ENCODE peak calls at places on chromosomes 6 and 20, in four cellular contexts. V, D, Z and S are unnamed samples.

GRCh38 chr6:4153514-4153985 is 18.2 kb upstream of the ECI2 start:
- DNase-seq in V (no peak), D (no peak), Z (no peak), S (no peak)

GRCh38 chr6:45491048-45491447 is 113.3 kb upstream of the SUPT3H start:
- DNase-seq in V (no peak), D (no peak), Z (no peak), S (no peak)

GRCh38 chr20:23541330-23541729 is 27.0 kb downstream of the CST9L start:
- DNase-seq in V (no peak), D (peak; percentile 43), Z (no peak), S (no peak)

GRCh38 chr6:27161946-27162603 is 85.4 kb upstream of the PRSS16 start:
- DNase-seq in V (no peak), D (peak; percentile 27), Z (peak; percentile 86), S (peak; percentile 62)

GRCh38 chr6:18308070-18308735 is 43.9 kb upstream of the DEK start:
- DNase-seq in V (no peak), D (no peak), Z (no peak), S (no peak)

GRCh38 chr20:22556565-22557056 is 27.8 kb downstream of the FOXA2 start:
- DNase-seq in V (no peak), D (no peak), Z (peak; percentile 14), S (no peak)

GRCh38 chr6:135182993-135183531 is 2.0 kb downstream of the MYB start:
- DNase-seq in V (no peak), D (no peak), Z (peak; percentile 88), S (no peak)

GRCh38 chr6:156980948-156981347 is 203.8 kb downstream of the ARID1B start:
- DNase-seq in V (no peak), D (no peak), Z (no peak), S (no peak)

GRCh38 chr6:4316867-4317400 is 181.6 kb upstream of the ECI2 start:
- DNase-seq in V (no peak), D (no peak), Z (peak; percentile 12), S (no peak)

GRCh38 chr20:39042279-39043150 is 80.4 kb downstream of the DHX35 start:
- DNase-seq in V (no peak), D (no peak), Z (no peak), S (no peak)

GRCh38 chr6:1297746-1298145 is 14.2 kb upstream of the FOXQ1 start:
- DNase-seq in V (no peak), D (no peak), Z (no peak), S (no peak)

GRCh38 chr6:47521966-47522365 is 44.4 kb downstream of the CD2AP start:
- DNase-seq in V (no peak), D (no peak), Z (no peak), S (no peak)

GRCh38 chr6:157861814-157862213 is 38.8 kb downstream of the SNX9 start:
- DNase-seq in V (no peak), D (no peak), Z (peak; percentile 69), S (no peak)

GRCh38 chr20:63106108-63106764 is 99.5 kb upstream of the BHLHE23 start:
- DNase-seq in V (no peak), D (no peak), Z (no peak), S (no peak)

GRCh38 chr20:64102647-64103354 is 4.6 kb downstream of the NPBWR2 start:
- DNase-seq in V (no peak), D (no peak), Z (no peak), S (peak; percentile 72)

GRCh38 chr6:132084811-132085509 is 133.8 kb upstream of the CCN2 start:
- DNase-seq in V (peak; percentile 15), D (no peak), Z (no peak), S (no peak)

GRCh38 chr6:132365319-132365907 is 35.9 kb downstream of the MOXD1 start:
- DNase-seq in V (peak; percentile 81), D (no peak), Z (no peak), S (no peak)

GRCh38 chr6:33807606-33808005 is 3.8 kb upstream of the MLN start:
- DNase-seq in V (no peak), D (no peak), Z (no peak), S (no peak)

GRCh38 chr20:37999526-38000263 is 33.6 kb downstream of the TTI1 start:
- DNase-seq in V (no peak), D (no peak), Z (no peak), S (no peak)

GRCh38 chr6:149114167-149114566 is 203.3 kb upstream of the TAB2 start:
- DNase-seq in V (no peak), D (no peak), Z (no peak), S (no peak)

GRCh38 chr6:3775906-3776305 is 24.4 kb upstream of the PXDC1 start:
- DNase-seq in V (no peak), D (no peak), Z (no peak), S (no peak)

GRCh38 chr6:137693737-137694136 is 173.3 kb upstream of the TNFAIP3 start:
- DNase-seq in V (no peak), D (no peak), Z (peak; percentile 21), S (no peak)

GRCh38 chr20:63378115-63378429 is 16.9 kb upstream of the CHRNA4 start:
- DNase-seq in V (no peak), D (no peak), Z (no peak), S (no peak)

GRCh38 chr6:159929819-159930218 is 39.0 kb downstream of the MAS1 start:
- DNase-seq in V (peak; percentile 73), D (no peak), Z (peak; percentile 68), S (no peak)

GRCh38 chr6:25395731-25396130 is 116.6 kb downstream of the CARMIL1 start:
- DNase-seq in V (no peak), D (no peak), Z (no peak), S (no peak)

GRCh38 chr20:36113566-36114247 is 40.8 kb upstream of the EPB41L1 start:
- DNase-seq in V (peak; percentile 28), D (no peak), Z (no peak), S (no peak)

GRCh38 chr6:41642960-41643898 is 5.0 kb downstream of the MDFI start:
- DNase-seq in V (no peak), D (no peak), Z (no peak), S (no peak)
- H3K27me3 ChIP-seq in V (no peaks in the 10 kb centered on the region), D (peaks cover 6% of the 10 kb centered on the region), Z (peaks cover 59% of the 10 kb centered on the region), S (peaks cover 4% of the 10 kb centered on the region)

DNA sequence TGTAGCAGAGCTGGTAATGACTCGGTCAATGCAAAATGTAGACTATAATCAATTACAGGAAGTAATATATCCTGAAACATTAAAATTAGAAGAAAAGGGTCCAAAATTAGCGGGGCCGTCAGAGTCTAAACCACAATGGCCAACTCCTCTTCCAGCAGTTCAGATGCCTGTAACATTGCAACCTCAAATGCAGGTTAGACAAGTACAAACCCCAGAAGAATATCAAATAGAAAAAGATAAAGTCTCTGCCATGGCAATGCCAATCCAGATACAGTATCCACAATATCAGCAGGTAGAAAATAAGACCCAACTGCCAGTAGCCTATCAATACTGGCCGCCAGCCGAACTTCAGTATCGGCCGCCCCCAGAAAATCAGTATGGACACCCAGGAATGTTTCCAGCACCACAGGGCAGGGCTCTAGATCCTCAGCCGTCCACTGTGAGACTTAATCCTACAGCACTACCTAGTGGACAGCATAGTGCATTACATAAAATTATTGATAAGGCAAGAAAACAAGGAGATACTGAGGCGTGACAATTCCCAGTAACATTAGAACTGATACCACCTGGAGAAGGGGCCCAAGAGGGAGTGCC is 158.4 kb downstream of the GPX5 start:
- DNase-seq in V (no peak), D (peak; percentile 68), Z (peak; percentile 81), S (no peak)
- TF ChIP-seq ATF2 in V (no peak), D (no peak), Z (no peak), S (no peak)

GRCh38 chr20:56627122-56628014 is 1.7 kb upstream of the TFAP2C start:
- DNase-seq in V (no peak), D (no peak), Z (no peak), S (peak; percentile 65)

GRCh38 chr20:56628873-56629463 is at the start of gene TFAP2C:
- DNase-seq in V (no peak), D (no peak), Z (peak; percentile 74), S (peak; percentile 78)

GRCh38 chr20:56626367-56627121 is 2.6 kb upstream of the TFAP2C start:
- DNase-seq in V (no peak), D (no peak), Z (peak; percentile 48), S (peak; percentile 83)

GRCh38 chr20:56629464-56630085 is 469 bp downstream of the TFAP2C start:
- DNase-seq in V (no peak), D (no peak), Z (no peak), S (no peak)

GRCh38 chr20:56628015-56628872 is 862 bp upstream of the TFAP2C start:
- DNase-seq in V (no peak), D (no peak), Z (no peak), S (no peak)
- H3K27me3 ChIP-seq in V (peaks cover 14% of the 10 kb centered on the region), D (peaks cover 8% of the 10 kb centered on the region), Z (peaks cover 28% of the 10 kb centered on the region), S (peaks cover 49% of the 10 kb centered on the region)

DNA sequence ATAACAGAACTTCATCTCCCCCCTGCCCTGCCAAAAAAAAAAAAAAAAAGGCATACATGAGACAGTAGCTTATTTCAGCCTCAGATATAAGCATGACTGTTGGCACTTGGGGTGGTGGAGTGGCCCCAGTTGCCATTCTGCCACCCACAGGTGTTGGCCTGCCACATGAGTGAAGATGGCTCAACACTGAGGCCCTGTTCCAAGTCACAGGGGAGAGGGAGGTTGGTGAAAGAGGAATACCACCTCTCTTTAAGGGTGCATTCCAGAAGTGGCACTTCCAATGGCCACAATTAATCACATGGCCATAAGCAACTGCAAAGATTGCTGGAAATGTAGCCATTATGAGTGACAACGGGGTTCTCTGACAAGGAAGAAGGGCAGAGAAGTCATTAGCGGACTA is 61.9 kb upstream of the JARID2 start:
- DNase-seq in V (no peak), D (no peak), Z (no peak), S (no peak)
- TF ChIP-seq ATF2 in V (no peak), D (no peak), Z (no peak), S (no peak)

GRCh38 chr20:58748628-58749027 is 56.0 kb downstream of the NPEPL1 start:
- DNase-seq in V (no peak), D (no peak), Z (no peak), S (no peak)
- H3K27me3 ChIP-seq in V (peaks cover 4% of the 10 kb centered on the region), D (peaks cover 14% of the 10 kb centered on the region), Z (peaks cover 20% of the 10 kb centered on the region), S (peaks cover 5% of the 10 kb centered on the region)

DNA sequence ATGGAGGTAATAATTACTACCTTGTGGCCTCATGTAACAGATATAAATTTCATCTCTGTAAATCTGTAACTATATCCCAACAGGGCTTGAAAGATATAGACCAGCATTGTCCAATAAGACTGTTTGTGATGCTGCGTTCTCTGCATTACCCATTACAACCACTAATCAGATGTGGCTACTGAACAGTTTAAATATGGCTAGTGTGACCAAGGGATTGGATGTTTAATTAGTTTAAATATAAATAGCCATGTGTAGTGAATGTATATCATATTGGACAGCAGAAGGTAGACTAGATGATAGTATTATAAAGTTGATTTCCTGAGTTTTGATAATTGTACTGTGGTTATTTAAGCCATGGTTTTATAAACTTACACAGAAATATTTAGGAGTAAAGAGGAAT is 27.8 kb upstream of the JAG1 start:
- DNase-seq in V (no peak), D (no peak), Z (no peak), S (no peak)
- TF ChIP-seq ATF2 in V (no peak), D (no peak), Z (no peak), S (no peak)